ENCODE peak calls at places on chromosome 19, in five cellular contexts. D is mesenchymal stem cell, W is neuronal stem cell, C is H1, M is trophoblast cell. P is an unnamed sample.
A peak's percentile ranks its signal among the peaks of the same experiment; 100 is the strongest.

GRCh38 chr19:16421982-16422381 is 49.8 kb downstream of the EPS15L1 start:
- DNase-seq in D (no peak), W (no peak), C (no peak), M (no peak), P (no peak)

GRCh38 chr19:47644743-47645499 is 36.0 kb downstream of the BICRA start:
- DNase-seq in D (no peak), W (no peak), C (no peak), M (no peak), P (no peak)

GRCh38 chr19:4059931-4060620 is 6.6 kb downstream of the ZBTB7A start:
- DNase-seq in D (no peak), W (no peak), C (no peak), M (no peak), P (peak; percentile 32)

GRCh38 chr19:42634409-42635232 is 39.9 kb upstream of the CEACAM8 start:
- DNase-seq in D (no peak), W (no peak), C (peak; percentile 47), M (peak; percentile 27), P (no peak)

GRCh38 chr19:54121259-54121658 is 5.7 kb downstream of the PRPF31 start:
- DNase-seq in D (no peak), W (no peak), C (no peak), M (no peak), P (no peak)

GRCh38 chr19:41224632-41225031 is 5.6 kb downstream of the AXL start:
- DNase-seq in D (peak; percentile 24), W (no peak), C (no peak), M (no peak), P (no peak)

GRCh38 chr19:29526730-29527499 is 1.1 kb downstream of the VSTM2B start:
- DNase-seq in D (no peak), W (peak; percentile 53), C (peak; percentile 62), M (no peak), P (peak; percentile 44)

GRCh38 chr19:12364391-12365093 is 941 bp downstream of the ZNF442 start:
- DNase-seq in D (peak; percentile 26), W (no peak), C (no peak), M (no peak), P (peak; percentile 18)

GRCh38 chr19:55386515-55386947 is 799 bp downstream of the RPL28 start:
- DNase-seq in D (no peak), W (no peak), C (no peak), M (peak; percentile 67), P (no peak)

GRCh38 chr19:35098413-35099049 is 17.1 kb upstream of the FXYD3 start:
- DNase-seq in D (no peak), W (no peak), C (no peak), M (no peak), P (no peak)

GRCh38 chr19:39352549-39353285 is 10.5 kb downstream of the SAMD4B start:
- DNase-seq in D (no peak), W (no peak), C (no peak), M (no peak), P (no peak)

GRCh38 chr19:16571283-16571682 is 932 bp downstream of the SLC35E1 start:
- DNase-seq in D (peak; percentile 51), W (no peak), C (no peak), M (no peak), P (no peak)

GRCh38 chr19:31013391-31013975 is 335.8 kb downstream of the TSHZ3 start:
- DNase-seq in D (no peak), W (no peak), C (no peak), M (no peak), P (no peak)

GRCh38 chr19:28288850-28289249 is 924.1 kb downstream of the UQCRFS1 start:
- DNase-seq in D (no peak), W (no peak), C (no peak), M (no peak), P (no peak)

GRCh38 chr19:39997595-39998216 is 846 bp downstream of the ZNF546 start:
- DNase-seq in D (no peak), W (no peak), C (no peak), M (peak; percentile 37), P (no peak)

GRCh38 chr19:35919306-35919705 is 11.2 kb upstream of the TYROBP start:
- DNase-seq in D (no peak), W (no peak), C (no peak), M (no peak), P (no peak)

GRCh38 chr19:46840157-46840942 is 10.3 kb downstream of the AP2S1 start:
- DNase-seq in D (peak; percentile 78), W (peak; percentile 71), C (peak; percentile 60), M (no peak), P (peak; percentile 78)

GRCh38 chr19:4557971-4558941 is 1.2 kb downstream of the SEMA6B start:
- DNase-seq in D (peak; percentile 22), W (no peak), C (peak; percentile 92), M (no peak), P (peak; percentile 71)

GRCh38 chr19:45922281-45922680 is 7.7 kb upstream of the NANOS2 start:
- DNase-seq in D (peak; percentile 28), W (no peak), C (peak; percentile 69), M (no peak), P (peak; percentile 84)

GRCh38 chr19:53659292-53659691 is 27.5 kb downstream of the DPRX start:
- DNase-seq in D (no peak), W (no peak), C (peak; percentile 59), M (peak; percentile 91), P (peak; percentile 78)

GRCh38 chr19:33348301-33349010 is 25.1 kb upstream of the CEBPG start:
- DNase-seq in D (no peak), W (no peak), C (no peak), M (peak; percentile 56), P (no peak)

GRCh38 chr19:10975374-10976036 is 14.7 kb downstream of the SMARCA4 start:
- DNase-seq in D (peak; percentile 73), W (no peak), C (no peak), M (no peak), P (no peak)

GRCh38 chr19:16117594-16118033 is 5.9 kb downstream of the RAB8A start:
- DNase-seq in D (no peak), W (no peak), C (no peak), M (no peak), P (peak; percentile 51)

GRCh38 chr19:2549701-2550191 is 73.8 kb downstream of the GADD45B start:
- DNase-seq in D (peak; percentile 90), W (no peak), C (no peak), M (peak; percentile 49), P (no peak)

GRCh38 chr19:29677001-29677781 is 11.9 kb downstream of the PLEKHF1 start:
- DNase-seq in D (no peak), W (no peak), C (no peak), M (no peak), P (no peak)

GRCh38 chr19:38361633-38362075 is 12.7 kb upstream of the PSMD8 start:
- DNase-seq in D (peak; percentile 83), W (peak; percentile 88), C (peak; percentile 91), M (peak; percentile 55), P (peak; percentile 98)

GRCh38 chr19:58407658-58408151 is 744 bp upstream of the ZNF584 start:
- DNase-seq in D (peak; percentile 37), W (no peak), C (no peak), M (no peak), P (peak; percentile 46)

GRCh38 chr19:4083677-4084546 is 17.2 kb upstream of the ZBTB7A start:
- DNase-seq in D (no peak), W (no peak), C (no peak), M (peak; percentile 93), P (peak; percentile 71)

DNA sequence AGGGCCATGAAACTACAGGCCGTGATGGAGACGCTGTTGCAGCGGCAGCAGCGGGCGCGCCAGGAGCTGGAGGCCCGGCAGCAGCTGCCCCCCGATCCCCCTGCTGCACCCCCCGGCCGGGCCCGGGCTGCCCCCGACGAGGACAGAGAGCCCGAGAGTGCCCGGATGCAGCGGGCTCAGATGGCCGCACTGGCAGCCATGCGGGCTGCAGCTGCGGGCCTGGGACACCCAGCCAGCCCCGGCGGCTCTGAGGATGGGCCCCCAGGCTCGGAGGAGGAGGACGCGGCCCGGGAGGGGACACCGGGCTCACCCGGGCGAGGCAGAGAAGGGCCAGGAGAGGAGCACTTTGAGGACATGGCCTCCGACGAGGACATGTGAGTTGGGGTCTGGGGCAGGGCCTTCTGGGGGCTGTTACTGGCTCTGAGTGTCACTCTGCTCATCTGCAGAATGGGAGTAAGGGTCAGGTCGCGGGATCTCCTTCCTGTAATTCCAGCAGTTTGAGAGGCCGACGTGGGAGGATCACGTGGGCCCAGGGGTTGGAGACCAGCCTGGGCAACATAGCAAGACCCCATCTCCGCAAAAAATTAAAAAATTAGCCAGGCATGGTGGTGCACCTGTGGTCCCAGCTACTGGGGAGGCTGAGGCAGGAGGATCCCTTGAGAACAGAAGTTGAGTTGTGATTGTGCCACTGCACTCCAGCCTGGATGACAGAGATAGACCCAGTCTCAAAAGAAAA is 3.9 kb downstream of the ARID3A start:
- DNase-seq in D (no peak), W (no peak), C (no peak), M (peak; percentile 59), P (no peak)
- H2BK12ac ChIP-seq in D (no peak overlapping the region), W (no peak overlapping the region), C (no peak overlapping the region), M (peak overlapping the region; percentile 5), P (no peak overlapping the region)

GRCh38 chr19:19211499-19212432 is at the start of gene NCAN:
- DNase-seq in D (no peak), W (peak; percentile 42), C (peak; percentile 81), M (no peak), P (peak; percentile 47)
- H3K23ac ChIP-seq in D (no peak within 1 kb of the TSS), W (peak within 1 kb of the TSS; percentile 68), C (no peak within 1 kb of the TSS), M (no peak within 1 kb of the TSS), P (no peak within 1 kb of the TSS)

DNA sequence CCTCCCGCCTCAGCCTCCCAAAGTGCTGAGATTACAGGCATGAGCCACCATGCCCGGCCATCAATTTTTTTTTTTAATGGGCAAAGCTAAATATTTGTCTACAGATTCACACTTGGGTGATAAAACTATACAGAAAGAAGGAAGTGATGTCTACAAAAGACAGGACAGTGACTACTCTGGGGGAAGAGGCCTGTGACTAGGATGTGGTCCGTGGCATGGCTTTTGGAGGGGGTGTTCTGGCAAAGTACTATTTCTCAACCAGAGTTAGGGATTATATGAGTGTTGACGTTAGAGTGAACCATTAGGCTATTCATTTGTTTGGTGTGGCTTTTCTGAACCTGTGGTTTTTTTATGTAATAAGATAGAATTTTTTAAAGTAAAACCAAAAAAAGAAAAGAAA is 42.7 kb downstream of the INSR start:
- DNase-seq in D (no peak), W (no peak), C (no peak), M (no peak), P (no peak)
- H2BK12ac ChIP-seq in D (no peak overlapping the region), W (no peak overlapping the region), C (no peak overlapping the region), M (no peak overlapping the region), P (no peak overlapping the region)

GRCh38 chr19:7926021-7926726 is at the start of gene CTXN1:
- DNase-seq in D (peak; percentile 75), W (peak; percentile 72), C (peak; percentile 91), M (no peak), P (peak; percentile 71)

GRCh38 chr19:7927605-7928333 is 1.8 kb upstream of the CTXN1 start:
- DNase-seq in D (no peak), W (no peak), C (no peak), M (no peak), P (no peak)

GRCh38 chr19:7928741-7929701 is 3.1 kb upstream of the CTXN1 start:
- DNase-seq in D (peak; percentile 80), W (no peak), C (peak; percentile 90), M (peak; percentile 62), P (peak; percentile 79)

GRCh38 chr19:7926727-7927604 is 1.0 kb upstream of the CTXN1 start:
- DNase-seq in D (no peak), W (no peak), C (no peak), M (no peak), P (no peak)

DNA sequence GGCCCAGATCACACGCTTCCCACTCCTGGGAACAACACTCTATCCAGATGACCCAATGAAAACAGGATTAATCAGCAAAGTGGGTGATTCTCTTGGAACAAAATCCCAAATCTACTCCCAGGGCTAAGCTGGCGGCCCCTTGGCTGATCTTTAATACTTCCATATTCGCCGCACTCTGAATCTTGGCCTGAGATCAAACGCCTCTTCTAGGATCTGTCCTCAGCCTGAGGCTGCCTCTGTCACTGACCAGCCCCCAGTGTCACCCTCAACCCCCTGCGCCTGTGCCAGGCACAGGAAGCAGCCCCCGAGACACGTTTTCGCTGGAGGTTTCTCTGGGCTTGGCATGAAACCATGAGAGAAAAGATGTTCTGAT is 2.4 kb upstream of the CTXN1 start:
- DNase-seq in D (no peak), W (no peak), C (no peak), M (no peak), P (no peak)
- H3K23ac ChIP-seq in D (no peak overlapping the region), W (no peak overlapping the region), C (no peak overlapping the region), M (no peak overlapping the region), P (no peak overlapping the region)

P was measured in H9.